ENCODE peak calls at places on chromosomes 16 and 17, in six cellular contexts. A is H1, Q is K562, Z is endothelial cell of umbilical vein, K is WTC11, Y is HepG2. D is an unnamed sample.

GRCh38 chr16:53511084-53511402 is 8.0 kb upstream of the AKTIP start:
- DNase-seq in A (no peak), Q (no peak), Z (no peak), K (no peak), Y (no peak), D (no peak)

GRCh38 chr17:81365601-81366585 is 29.4 kb upstream of the BAHCC1 start:
- DNase-seq in A (no peak), Q (peak; percentile 58), Z (peak; percentile 84), K (no peak), Y (peak; percentile 72), D (no peak)

GRCh38 chr17:55351027-55351625 is 70.5 kb downstream of the MMD start:
- DNase-seq in A (no peak), Q (no peak), Z (no peak), K (no peak), Y (no peak), D (no peak)

GRCh38 chr16:73572135-73572534 is 524.2 kb upstream of the ZFHX3 start:
- DNase-seq in A (no peak), Q (peak; percentile 16), Z (no peak), K (peak; percentile 25), Y (no peak), D (peak; percentile 5)

GRCh38 chr17:43211123-43211479 is 574 bp upstream of the TMEM106A start:
- DNase-seq in A (no peak), Q (no peak), Z (no peak), K (no peak), Y (no peak), D (no peak)

GRCh38 chr17:8021565-8022357 is 17.1 kb upstream of the ALOX15B start:
- DNase-seq in A (no peak), Q (no peak), Z (no peak), K (no peak), Y (no peak), D (no peak)

GRCh38 chr17:45771473-45771959 is 12.6 kb upstream of the CRHR1 start:
- DNase-seq in A (peak; percentile 55), Q (no peak), Z (no peak), K (no peak), Y (no peak), D (no peak)

GRCh38 chr16:62883526-62883925 is 847.3 kb upstream of the CDH8 start:
- DNase-seq in A (no peak), Q (no peak), Z (no peak), K (no peak), Y (no peak), D (no peak)

GRCh38 chr16:72664122-72664479 is 383.8 kb downstream of the ZFHX3 start:
- DNase-seq in A (no peak), Q (no peak), Z (no peak), K (no peak), Y (no peak), D (peak; percentile 5)

GRCh38 chr17:52027081-52027480 is 131.4 kb downstream of the CA10 start:
- DNase-seq in A (no peak), Q (no peak), Z (no peak), K (peak; percentile 10), Y (no peak), D (no peak)

GRCh38 chr17:66715745-66716156 is 119.2 kb upstream of the CACNG5 start:
- DNase-seq in A (no peak), Q (peak; percentile 56), Z (peak; percentile 70), K (no peak), Y (peak; percentile 69), D (peak; percentile 89)

GRCh38 chr17:31581022-31581483 is 189.6 kb downstream of the RAB11FIP4 start:
- DNase-seq in A (no peak), Q (no peak), Z (peak; percentile 78), K (no peak), Y (no peak), D (no peak)

GRCh38 chr16:63129411-63130125 is 1093.3 kb upstream of the CDH8 start:
- DNase-seq in A (no peak), Q (peak; percentile 14), Z (no peak), K (no peak), Y (no peak), D (no peak)

GRCh38 chr16:89923640-89924297 is 627 bp downstream of the TUBB3 start:
- DNase-seq in A (peak; percentile 81), Q (no peak), Z (no peak), K (peak; percentile 64), Y (peak; percentile 56), D (no peak)

GRCh38 chr16:24139282-24139681 is 116.9 kb upstream of the CACNG3 start:
- DNase-seq in A (no peak), Q (peak; percentile 12), Z (no peak), K (no peak), Y (no peak), D (no peak)

GRCh38 chr16:66842765-66843164 is 1.4 kb upstream of the CA7 start:
- DNase-seq in A (no peak), Q (no peak), Z (no peak), K (no peak), Y (no peak), D (no peak)

GRCh38 chr16:89300976-89301360 is 83.5 kb downstream of the ZNF778 start:
- DNase-seq in A (no peak), Q (no peak), Z (no peak), K (no peak), Y (no peak), D (no peak)

GRCh38 chr17:78779848-78780247 is 2.2 kb downstream of the CYTH1 start:
- DNase-seq in A (no peak), Q (no peak), Z (no peak), K (no peak), Y (no peak), D (no peak)

GRCh38 chr17:42200702-42201101 is 6.4 kb upstream of the GHDC start:
- DNase-seq in A (no peak), Q (no peak), Z (no peak), K (no peak), Y (no peak), D (no peak)

GRCh38 chr17:16470302-16470701 is 21.7 kb downstream of the LRRC75A start:
- DNase-seq in A (no peak), Q (no peak), Z (peak; percentile 33), K (no peak), Y (no peak), D (no peak)

GRCh38 chr16:65816556-65816955 is 549.9 kb upstream of the CDH5 start:
- DNase-seq in A (no peak), Q (no peak), Z (no peak), K (no peak), Y (no peak), D (no peak)

GRCh38 chr17:42436401-42436800 is 13.3 kb upstream of the CAVIN1 start:
- DNase-seq in A (no peak), Q (no peak), Z (peak; percentile 98), K (no peak), Y (peak; percentile 82), D (no peak)

GRCh38 chr16:88639231-88640038 is 1.1 kb downstream of the IL17C start:
- DNase-seq in A (peak; percentile 93), Q (no peak), Z (no peak), K (peak; percentile 89), Y (no peak), D (no peak)

GRCh38 chr17:43534909-43535308 is 11.2 kb downstream of the ETV4 start:
- DNase-seq in A (no peak), Q (peak; percentile 66), Z (no peak), K (no peak), Y (no peak), D (no peak)

GRCh38 chr16:85141491-85142128 is 29.3 kb upstream of the CIBAR2 start:
- DNase-seq in A (no peak), Q (peak; percentile 75), Z (no peak), K (no peak), Y (peak; percentile 43), D (no peak)

GRCh38 chr16:15498427-15499175 is 64.2 kb downstream of the BMERB1 start:
- DNase-seq in A (no peak), Q (no peak), Z (no peak), K (no peak), Y (no peak), D (no peak)
- TF ChIP-seq MAX in A (no peak), Q (no peak), Z (no peak), K (no peak), Y (no peak), D (no peak)

GRCh38 chr17:68145088-68145487 is 102.8 kb upstream of the AMZ2 start:
- DNase-seq in A (no peak), Q (no peak), Z (no peak), K (no peak), Y (no peak), D (no peak)

GRCh38 chr17:68141050-68141449 is 105.5 kb downstream of the KPNA2 start:
- DNase-seq in A (no peak), Q (no peak), Z (no peak), K (no peak), Y (no peak), D (no peak)

GRCh38 chr17:68143425-68143824 is 104.4 kb upstream of the AMZ2 start:
- DNase-seq in A (peak; percentile 22), Q (no peak), Z (no peak), K (no peak), Y (no peak), D (no peak)

DNA sequence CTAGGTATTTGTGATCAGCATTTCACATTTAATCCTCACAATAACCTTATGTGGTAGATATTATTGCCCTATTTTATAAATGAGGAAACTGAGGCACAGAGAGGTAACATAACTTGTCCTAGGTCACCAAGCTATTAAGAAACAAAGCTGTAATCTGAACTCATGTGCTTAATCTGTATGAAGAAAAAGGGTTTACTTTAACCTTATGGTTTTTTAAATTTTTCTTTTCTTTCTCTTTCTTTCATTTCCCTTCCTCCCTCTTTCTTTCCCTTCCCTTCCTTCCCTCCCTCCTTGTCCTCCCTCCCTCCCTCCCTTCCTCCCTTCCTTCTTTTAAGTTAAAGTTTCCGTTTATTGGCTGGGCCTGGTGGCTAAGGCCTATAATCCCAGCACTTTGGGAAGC is 105.2 kb upstream of the AMZ2 start:
- DNase-seq in A (no peak), Q (no peak), Z (no peak), K (no peak), Y (no peak), D (no peak)
- TF ChIP-seq JUN in A (no peak), Q (no peak), Z (no peak), K (no peak), Y (no peak), D (no peak)

GRCh38 chr17:4538236-4539002 is 16.8 kb downstream of the MYBBP1A start:
- DNase-seq in A (no peak), Q (no peak), Z (no peak), K (no peak), Y (no peak), D (no peak)
- TF ChIP-seq MAX in A (no peak), Q (no peak), Z (no peak), K (no peak), Y (no peak), D (no peak)

DNA sequence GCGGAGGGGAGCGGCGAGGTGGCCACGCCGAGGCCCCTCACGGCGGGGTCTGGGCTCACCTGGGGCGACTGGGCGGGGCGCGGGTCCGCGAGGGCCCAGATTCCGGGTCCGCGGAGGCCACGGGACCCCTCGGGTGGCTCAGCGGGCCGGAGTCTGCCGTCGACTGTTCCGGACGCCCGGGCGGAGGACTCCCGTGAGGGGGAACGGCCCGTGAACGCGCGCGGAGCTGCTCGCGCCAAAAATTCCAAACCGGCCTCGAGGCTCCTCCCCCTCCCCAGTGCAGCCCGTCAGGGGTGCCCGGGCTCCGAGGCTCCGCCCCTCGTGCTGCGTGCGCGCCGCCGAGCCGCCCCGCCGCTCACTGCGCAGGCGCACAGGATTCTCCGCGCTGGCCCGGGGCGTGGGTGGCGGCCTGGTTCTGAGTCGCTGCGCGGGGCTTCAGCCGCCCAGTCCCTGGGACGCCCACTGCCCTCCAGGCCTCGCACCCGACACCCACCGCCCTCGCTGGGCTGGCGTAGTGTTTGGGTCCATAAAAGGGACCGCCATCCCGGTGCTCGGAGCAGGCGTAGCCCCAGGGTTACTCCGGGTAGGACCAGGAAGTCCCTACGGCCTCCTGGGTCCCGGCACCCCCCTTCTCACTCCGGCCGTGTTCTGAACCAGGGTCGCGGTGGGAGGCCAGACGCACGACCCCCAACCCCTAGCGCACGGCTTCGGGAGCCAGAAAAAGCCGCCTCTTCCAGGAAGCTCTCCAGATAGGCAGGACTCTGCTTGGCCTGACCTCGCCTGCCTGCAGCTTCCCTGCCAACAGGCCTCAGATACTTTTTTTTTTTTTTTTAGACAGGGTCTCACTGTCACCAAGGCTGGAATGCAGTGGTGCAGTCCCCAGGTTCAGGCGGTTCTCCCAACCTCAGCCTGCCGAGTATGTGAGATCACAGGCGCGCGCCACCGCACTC is at the start of gene PKMYT1:
- DNase-seq in A (peak; percentile 95), Q (peak; percentile 95), Z (peak; percentile 90), K (peak; percentile 89), Y (peak; percentile 73), D (peak; percentile 85)
- TF ChIP-seq JUN in A (no peak), Q (no peak), Z (no peak), K (no peak), Y (no peak), D (peak; percentile 83)

D was measured in A549.